ENCODE peak calls at places on chromosomes 4 and X, in ten cellular contexts. X, I, T, C, H, A, Y, G, N and B are unnamed samples.

GRCh38 chrX:2677764-2678163 is 13.3 kb upstream of the CD99 start:
- DNase-seq in N (no peak), T (no peak), C (peak; percentile 99), Y (peak; percentile 67), I (peak; percentile 71), X (peak; percentile 95), H (no peak), G (peak; percentile 99), A (no peak), B (no peak)

GRCh38 chr4:88341227-88342192 is 37.1 kb upstream of the HERC6 start:
- DNase-seq in A (no peak), N (no peak), T (no peak), I (no peak), X (peak; percentile 81), H (no peak), G (peak; percentile 97), C (peak; percentile 93), Y (no peak), B (peak; percentile 20)

GRCh38 chr4:121053601-121054143 is 18.7 kb downstream of the NDNF start:
- DNase-seq in A (no peak), Y (no peak), T (no peak), G (peak; percentile 40), I (peak; percentile 63), N (no peak), H (no peak), C (no peak), X (peak; percentile 17), B (no peak)

GRCh38 chr4:190019023-190019858 is 7.8 kb downstream of the FRG2 start:
- DNase-seq in I (no peak), Y (no peak), A (no peak), X (no peak), N (no peak), G (no peak), H (no peak), T (peak; percentile 67), C (no peak), B (no peak)

GRCh38 chr4:177778623-177779022 is 336.4 kb upstream of the AGA start:
- DNase-seq in I (no peak), X (no peak), T (no peak), C (no peak), Y (no peak), H (no peak), G (no peak), N (no peak), A (no peak), B (no peak)

GRCh38 chrX:130027569-130027968 is 45.1 kb downstream of the BCORL1 start:
- DNase-seq in H (no peak), G (no peak), I (no peak), C (no peak), T (no peak), A (no peak), X (no peak), N (no peak), Y (no peak), B (no peak)

GRCh38 chr4:75848891-75849290 is 53.4 kb downstream of the PPEF2 start:
- DNase-seq in I (no peak), N (no peak), A (no peak), H (no peak), Y (no peak), C (peak; percentile 59), X (no peak), T (no peak), G (peak; percentile 69), B (no peak)

GRCh38 chr4:118999919-119000318 is 111.3 kb downstream of the SYNPO2 start:
- DNase-seq in Y (no peak), A (no peak), I (no peak), N (no peak), H (no peak), G (no peak), X (no peak), C (no peak), T (no peak), B (no peak)

GRCh38 chrX:84219551-84219950 is 31.6 kb upstream of the RPS6KA6 start:
- DNase-seq in N (no peak), X (no peak), A (no peak), H (no peak), I (no peak), C (no peak), Y (no peak), G (peak; percentile 5), T (no peak), B (no peak)

GRCh38 chr4:180148737-180149136 is 2094.5 kb upstream of the TENM3 start:
- DNase-seq in C (no peak), T (no peak), G (no peak), H (no peak), Y (no peak), N (no peak), X (no peak), I (no peak), A (no peak), B (no peak)

GRCh38 chr4:6360385-6360784 is 90.7 kb downstream of the WFS1 start:
- DNase-seq in C (no peak), N (no peak), H (no peak), I (no peak), X (no peak), T (no peak), A (no peak), G (no peak), Y (no peak), B (no peak)

GRCh38 chr4:134936014-134936413 is 734.4 kb upstream of the PABPC4L start:
- DNase-seq in A (no peak), Y (no peak), X (no peak), I (no peak), H (no peak), G (no peak), C (no peak), T (no peak), N (no peak), B (no peak)

GRCh38 chrX:105495376-105495775 is 274.9 kb upstream of the TEX13A start:
- DNase-seq in I (no peak), G (peak; percentile 13), N (no peak), A (no peak), C (no peak), T (no peak), Y (no peak), X (no peak), H (no peak), B (no peak)

GRCh38 chr4:157128395-157128794 is 52.4 kb downstream of the GLRB start:
- DNase-seq in I (peak; percentile 24), X (peak; percentile 14), G (peak; percentile 52), C (peak; percentile 66), A (no peak), T (no peak), H (no peak), Y (peak; percentile 31), N (no peak), B (no peak)

GRCh38 chrX:153778151-153778551 is 2.7 kb upstream of the SRPK3 start:
- DNase-seq in G (no peak), H (no peak), I (no peak), Y (no peak), T (peak; percentile 63), A (no peak), C (no peak), N (peak; percentile 3), X (no peak), B (no peak)

GRCh38 chrX:11611965-11612364 is 53.8 kb downstream of the ARHGAP6 start:
- DNase-seq in X (no peak), T (no peak), H (no peak), G (no peak), C (no peak), A (no peak), I (no peak), Y (no peak), N (no peak), B (no peak)

GRCh38 chr4:80840396-80840795 is 190.1 kb upstream of the BMP3 start:
- DNase-seq in G (no peak), T (no peak), N (no peak), C (peak; percentile 15), H (no peak), X (no peak), Y (no peak), I (no peak), A (no peak), B (no peak)

GRCh38 chr4:128979934-128980333 is 113.4 kb downstream of the SCLT1 start:
- DNase-seq in A (no peak), G (peak; percentile 86), Y (no peak), X (peak; percentile 62), T (no peak), C (peak; percentile 83), I (no peak), H (no peak), N (no peak), B (no peak)

GRCh38 chrX:101999644-102000539 is 68.1 kb upstream of the ZMAT1 start:
- DNase-seq in T (no peak), Y (no peak), X (no peak), H (no peak), A (no peak), I (no peak), C (no peak), G (no peak), N (no peak), B (no peak)

GRCh38 chrX:103441878-103442535 is 65.7 kb downstream of the BEX3 start:
- DNase-seq in X (no peak), Y (no peak), C (no peak), G (no peak), N (no peak), H (no peak), I (no peak), A (no peak), T (no peak), B (no peak)

GRCh38 chr4:40058854-40059253 is 2.2 kb downstream of the N4BP2 start:
- DNase-seq in X (no peak), T (no peak), G (no peak), C (no peak), Y (no peak), N (no peak), H (no peak), I (no peak), A (no peak), B (no peak)

GRCh38 chr4:149766135-149766534 is 49.5 kb downstream of the IQCM start:
- DNase-seq in N (no peak), X (no peak), G (no peak), Y (no peak), C (no peak), A (no peak), H (no peak), I (no peak), T (no peak), B (no peak)

GRCh38 chr4:76758290-76758882 is 139.6 kb downstream of the SOWAHB start:
- DNase-seq in Y (peak; percentile 50), X (no peak), T (no peak), G (peak; percentile 88), C (peak; percentile 90), N (no peak), A (no peak), I (peak; percentile 49), H (peak; percentile 46), B (peak; percentile 11)

GRCh38 chrX:115373308-115373707 is 83.8 kb downstream of the LUZP4 start:
- DNase-seq in C (no peak), H (no peak), T (no peak), N (no peak), A (no peak), G (no peak), I (no peak), X (no peak), Y (no peak), B (no peak)

GRCh38 chr4:114225462-114225861 is 246.0 kb upstream of the ARSJ start:
- DNase-seq in C (no peak), A (no peak), H (no peak), I (no peak), Y (no peak), G (no peak), X (no peak), T (no peak), N (no peak), B (no peak)

GRCh38 chr4:11424000-11424399 is 4.7 kb downstream of the HS3ST1 start:
- DNase-seq in A (no peak), I (peak; percentile 4), X (no peak), Y (peak; percentile 40), T (no peak), N (no peak), H (no peak), G (no peak), C (peak; percentile 75), B (no peak)

GRCh38 chr4:152255437-152255836 is 280.5 kb downstream of the FBXW7 start:
- DNase-seq in C (no peak), X (no peak), H (peak; percentile 83), G (peak; percentile 42), T (no peak), Y (no peak), N (peak; percentile 79), A (peak; percentile 27), I (peak; percentile 46), B (peak; percentile 43)

GRCh38 chr4:17385403-17385802 is 126.5 kb downstream of the QDPR start:
- DNase-seq in X (no peak), N (no peak), A (peak; percentile 29), C (peak; percentile 42), I (peak; percentile 37), Y (peak; percentile 2), T (no peak), H (peak; percentile 47), G (peak; percentile 42), B (no peak)